ENCODE peak calls at places on chromosomes 13 and 19, in five cellular contexts. C is psoas muscle, I is colonic mucosa, T is esophagus squamous epithelium, E is bronchial epithelial cell. F is an unnamed sample.

GRCh38 chr13:74047925-74048324 is 86.3 kb downstream of the KLF12 start:
- DNase-seq in C (no peak), I (peak), T (no peak), E (peak), F (peak)

GRCh38 chr13:95388420-95389079 is 87.3 kb upstream of the ABCC4 start:
- DNase-seq in C (no peak), I (no peak), T (no peak), E (no peak), F (no peak)

GRCh38 chr13:88802886-88803285 is 1131.7 kb downstream of the SLITRK5 start:
- DNase-seq in C (no peak), I (no peak), T (no peak), E (peak), F (no peak)

GRCh38 chr19:15234525-15235130 is 2.4 kb upstream of the EPHX3 start:
- DNase-seq in C (no peak), I (no peak), T (no peak), E (no peak), F (peak)

GRCh38 chr13:82833928-82834327 is 1048.3 kb downstream of the SLITRK1 start:
- DNase-seq in C (no peak), I (no peak), T (no peak), E (peak), F (peak)

GRCh38 chr13:64937302-64937701 is 2292.8 kb downstream of the PCDH9 start:
- DNase-seq in C (no peak), I (no peak), T (no peak), E (no peak), F (no peak)

GRCh38 chr13:91792054-91792453 is 393.6 kb downstream of the GPC5 start:
- DNase-seq in C (no peak), I (no peak), T (no peak), E (no peak), F (no peak)

GRCh38 chr13:51323824-51324511 is 15.5 kb upstream of the SERPINE3 start:
- DNase-seq in C (no peak), I (no peak), T (no peak), E (no peak), F (no peak)

GRCh38 chr13:40402931-40403412 is 263.5 kb downstream of the FOXO1 start:
- DNase-seq in C (no peak), I (no peak), T (no peak), E (peak), F (peak)

GRCh38 chr19:10962863-10963262 is 2.0 kb downstream of the SMARCA4 start:
- DNase-seq in C (no peak), I (no peak), T (no peak), E (no peak), F (no peak)

GRCh38 chr13:35349673-35350278 is 126.7 kb downstream of the MAB21L1 start:
- DNase-seq in C (no peak), I (no peak), T (no peak), E (peak), F (no peak)

GRCh38 chr13:110531671-110532083 is 29.8 kb downstream of the RAB20 start:
- DNase-seq in C (no peak), I (no peak), T (no peak), E (no peak), F (no peak)

GRCh38 chr19:45156231-45156630 is 4.6 kb downstream of the NKPD1 start:
- DNase-seq in C (no peak), I (no peak), T (no peak), E (no peak), F (no peak)

GRCh38 chr19:55600336-55601028 is 394 bp downstream of the ZNF524 start:
- DNase-seq in C (no peak), I (no peak), T (peak), E (no peak), F (no peak)

GRCh38 chr19:38700933-38701454 is 43.3 kb downstream of the CAPN12 start:
- DNase-seq in C (no peak), I (no peak), T (no peak), E (no peak), F (no peak)

GRCh38 chr13:113002206-113002821 is 33.3 kb downstream of the MCF2L start:
- DNase-seq in C (no peak), I (no peak), T (no peak), E (no peak), F (no peak)
- TF ChIP-seq CTCF in C (peak), I (peak), T (no peak), E (peak), F (no peak)

GRCh38 chr13:33496336-33496735 is 210.8 kb upstream of the STARD13 start:
- DNase-seq in C (no peak), I (no peak), T (no peak), E (peak), F (no peak)

GRCh38 chr13:33493672-33494365 is 208.3 kb upstream of the STARD13 start:
- DNase-seq in C (no peak), I (no peak), T (no peak), E (no peak), F (no peak)

GRCh38 chr13:33494596-33495214 is 209.2 kb upstream of the STARD13 start:
- DNase-seq in C (no peak), I (no peak), T (no peak), E (peak), F (peak)

DNA sequence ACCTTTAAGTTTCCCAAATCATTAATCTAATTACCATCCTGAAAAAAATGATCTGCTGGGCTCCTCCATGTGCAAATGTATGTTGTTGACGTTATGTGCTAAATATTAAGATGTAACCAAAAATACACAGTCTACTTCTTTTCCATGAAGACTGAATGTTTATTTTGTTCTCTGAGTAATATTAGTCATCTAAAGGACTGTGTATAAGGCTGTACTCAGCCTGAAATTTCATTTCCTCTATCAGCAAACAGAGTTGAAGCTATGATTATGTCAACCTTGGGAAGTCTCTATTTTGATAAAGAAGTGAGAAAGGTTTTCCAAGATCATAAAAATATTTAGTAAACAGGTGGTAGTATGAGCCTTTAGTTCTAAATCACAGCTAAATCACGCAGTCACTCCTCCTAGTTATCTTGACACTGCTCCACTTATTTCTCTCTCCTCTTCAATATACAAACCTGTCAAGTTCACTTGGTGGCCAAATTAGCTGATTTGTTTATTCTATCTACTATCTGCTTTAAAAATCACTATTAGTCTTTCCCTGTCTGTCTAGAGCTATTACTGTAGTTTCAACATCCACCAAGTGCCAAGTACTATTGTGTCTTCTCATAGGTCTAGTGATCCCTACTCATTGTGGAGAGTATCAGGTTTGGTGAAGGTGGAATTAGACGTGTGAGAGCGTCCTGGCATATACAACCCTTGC is 211.7 kb upstream of the STARD13 start:
- DNase-seq in C (no peak), I (no peak), T (no peak), E (peak), F (peak)
- H3K4me3 ChIP-seq in C (no peak), I (no peak), T (no peak), E (no peak), F (no peak)

DNA sequence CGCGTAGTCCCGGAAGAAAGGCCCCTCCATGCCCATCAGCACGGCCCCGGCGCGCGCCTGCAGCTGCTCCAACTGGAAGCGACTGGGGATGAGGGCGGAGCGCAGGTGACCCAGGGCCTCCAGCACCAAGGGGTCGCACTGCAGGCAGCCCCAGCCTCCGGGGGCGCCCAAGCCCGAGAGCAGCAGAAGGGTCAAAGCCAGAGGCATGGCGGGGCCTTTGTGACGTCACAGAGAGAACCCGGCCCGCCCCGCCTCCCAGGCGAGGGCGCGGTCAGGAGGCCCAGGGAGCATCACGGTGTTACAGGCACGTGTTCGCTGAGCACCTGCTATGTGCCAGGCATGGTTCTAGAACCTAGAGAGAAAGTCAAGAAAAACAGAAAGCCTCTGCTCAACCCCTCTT is at the start of gene IZUMO2:
- DNase-seq in C (no peak), I (peak), T (no peak), E (no peak), F (no peak)
- TF ChIP-seq CTCF in C (no peak), I (no peak), T (no peak), E (no peak), F (no peak)

DNA sequence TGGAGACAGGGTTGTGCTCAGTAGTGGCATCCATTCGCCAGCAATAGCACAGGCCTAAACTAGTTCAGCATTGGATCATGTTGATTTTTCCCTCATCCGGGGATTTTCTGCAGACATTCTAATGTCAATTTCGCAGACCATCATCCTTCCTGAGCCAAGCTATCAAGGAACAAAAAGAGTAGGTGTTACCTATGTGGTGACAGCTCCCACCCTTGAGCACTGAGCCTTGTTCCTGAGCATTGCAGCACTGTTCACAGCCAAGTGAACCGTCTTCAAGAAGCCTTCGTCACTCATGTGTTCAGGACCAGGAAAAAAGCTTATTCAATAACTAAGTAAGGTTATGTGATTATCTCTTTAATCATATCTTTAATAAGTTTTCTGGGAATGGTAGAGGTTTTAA is 576.2 kb downstream of the UQCRFS1 start:
- DNase-seq in C (no peak), I (no peak), T (no peak), E (no peak), F (no peak)
- H3K4me3 ChIP-seq in C (no peak), I (no peak), T (no peak), E (no peak), F (no peak)

GRCh38 chr13:29369060-29369743 is 226.3 kb downstream of the SLC7A1 start:
- DNase-seq in C (no peak), I (no peak), T (no peak), E (peak), F (peak)
- TF ChIP-seq CTCF in C (peak), I (peak), T (no peak), E (peak), F (peak)

GRCh38 chr19:1264801-1265610 is 4.1 kb upstream of the CIRBP start:
- DNase-seq in C (peak), I (peak), T (no peak), E (peak), F (peak)
- H3K4me3 ChIP-seq in C (no peak), I (no peak), T (no peak), E (no peak), F (no peak)

DNA sequence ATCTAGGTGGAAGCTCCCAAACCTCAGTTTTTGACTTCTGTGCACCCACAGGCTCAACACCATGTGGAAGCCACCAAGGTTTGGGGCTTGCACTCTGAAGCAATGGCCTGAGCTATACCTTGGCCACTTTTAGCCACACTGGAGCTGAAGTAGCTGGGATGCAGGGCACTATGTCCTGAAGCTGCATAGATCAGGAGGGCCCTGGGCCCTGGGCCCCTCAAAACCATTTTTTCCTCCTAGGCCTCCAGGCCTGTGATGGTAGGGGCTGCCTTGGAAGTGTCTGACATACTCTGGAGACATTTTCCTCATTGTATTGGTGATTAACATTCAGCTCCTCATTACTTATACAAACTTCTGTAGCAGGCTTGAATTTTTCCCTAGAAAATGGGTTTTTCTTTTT is 273.7 kb downstream of the FGF9 start:
- DNase-seq in C (no peak), I (no peak), T (no peak), E (no peak), F (no peak)
- TF ChIP-seq CTCF in C (no peak), I (no peak), T (no peak), E (no peak), F (no peak)

GRCh38 chr19:13505761-13506549 is at the start of gene CACNA1A:
- DNase-seq in C (no peak), I (no peak), T (no peak), E (no peak), F (peak)
- H3K4me3 ChIP-seq in C (peak), I (peak), T (no peak), E (no peak), F (peak)

GRCh38 chr13:46010148-46010547 is 42.4 kb downstream of the ZC3H13 start:
- DNase-seq in C (no peak), I (no peak), T (no peak), E (no peak), F (peak)
- TF ChIP-seq CTCF in C (peak), I (no peak), T (no peak), E (no peak), F (peak)

DNA sequence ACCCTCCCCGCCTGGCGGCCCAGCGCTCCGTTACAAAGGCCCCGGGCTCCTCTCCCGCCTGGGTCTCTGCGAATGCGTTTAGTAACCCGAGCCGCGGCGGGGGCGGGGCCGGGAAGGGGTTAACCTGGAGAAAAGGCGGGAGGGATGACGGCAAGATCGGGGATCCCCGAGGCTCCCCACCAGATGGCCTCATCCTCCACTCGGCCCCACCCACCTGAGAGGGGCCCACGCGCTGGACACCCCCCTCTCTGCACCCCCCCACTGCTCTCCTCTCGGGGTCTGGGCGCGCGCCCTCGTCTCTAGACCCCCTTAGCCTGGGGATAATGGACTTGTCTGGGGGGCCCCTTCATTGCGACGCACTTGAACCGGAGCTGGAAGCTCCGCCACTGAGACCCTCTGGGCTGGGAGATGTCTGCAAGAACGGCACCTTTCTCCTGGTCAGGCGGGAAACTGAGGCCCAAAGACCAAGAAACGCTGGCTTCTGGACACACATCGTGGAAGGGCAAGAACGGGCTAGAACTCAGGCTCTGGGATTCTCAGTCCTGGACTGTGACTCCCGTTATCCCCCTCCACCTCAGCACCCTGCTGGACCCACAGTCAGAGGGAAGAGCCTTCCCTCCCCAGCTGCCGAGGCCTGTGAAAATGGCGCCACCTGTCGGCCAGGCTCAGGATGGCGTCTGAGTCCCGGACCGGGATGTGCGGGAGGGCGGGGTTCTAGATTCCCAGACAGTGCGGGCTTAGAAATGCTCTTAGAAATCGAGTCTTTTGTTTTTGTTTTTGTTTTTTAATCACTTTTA is 2.9 kb upstream of the LTBP4 start:
- DNase-seq in C (peak), I (peak), T (no peak), E (peak), F (peak)
- H3K4me3 ChIP-seq in C (peak), I (no peak), T (no peak), E (no peak), F (peak)

F was measured in cardiac fibroblast.